ENCODE peak calls at places on chromosomes 12 and 14, in four cellular contexts. One of them, this sample, is unnamed.

GRCh38 chr12:114812858-114813761 is 129.1 kb upstream of the TBX3 start:
- DNase-seq in glutamatergic neuron: no peak
- DNase-seq in lower lobe of right lung: no peak
- DNase-seq in fibroblast of villous mesenchyme: peak
- DNase-seq in this sample: no peak

GRCh38 chr12:94073441-94074051 is 74.8 kb upstream of the PLXNC1 start:
- DNase-seq in glutamatergic neuron: peak
- DNase-seq in lower lobe of right lung: no peak
- DNase-seq in fibroblast of villous mesenchyme: no peak
- DNase-seq in this sample: no peak

GRCh38 chr12:52413787-52414345 is 7.7 kb upstream of the KRT82 start:
- DNase-seq in glutamatergic neuron: no peak
- DNase-seq in lower lobe of right lung: no peak
- DNase-seq in fibroblast of villous mesenchyme: no peak
- DNase-seq in this sample: no peak

GRCh38 chr12:113867258-113867657 is 98.9 kb downstream of the RBM19 start:
- DNase-seq in glutamatergic neuron: peak
- DNase-seq in lower lobe of right lung: no peak
- DNase-seq in fibroblast of villous mesenchyme: peak
- DNase-seq in this sample: peak

GRCh38 chr12:111570090-111570961 is 28.8 kb downstream of the ATXN2 start:
- DNase-seq in glutamatergic neuron: no peak
- DNase-seq in lower lobe of right lung: no peak
- DNase-seq in fibroblast of villous mesenchyme: peak
- DNase-seq in this sample: no peak

GRCh38 chr14:34363733-34364134 is 98.3 kb downstream of the SPTSSA start:
- DNase-seq in glutamatergic neuron: no peak
- DNase-seq in lower lobe of right lung: no peak
- DNase-seq in fibroblast of villous mesenchyme: peak
- DNase-seq in this sample: no peak

GRCh38 chr12:6849976-6850560 is 1.0 kb downstream of the CDCA3 start:
- DNase-seq in glutamatergic neuron: no peak
- DNase-seq in lower lobe of right lung: no peak
- DNase-seq in fibroblast of villous mesenchyme: no peak
- DNase-seq in this sample: no peak

GRCh38 chr12:50302686-50303085 is 19.4 kb upstream of the LIMA1 start:
- DNase-seq in glutamatergic neuron: no peak
- DNase-seq in lower lobe of right lung: no peak
- DNase-seq in fibroblast of villous mesenchyme: peak
- DNase-seq in this sample: no peak

GRCh38 chr14:104247336-104248202 is 109.2 kb downstream of the KIF26A start:
- DNase-seq in glutamatergic neuron: no peak
- DNase-seq in lower lobe of right lung: peak
- DNase-seq in fibroblast of villous mesenchyme: no peak
- DNase-seq in this sample: no peak

GRCh38 chr14:71931492-71932228 is 569 bp upstream of the RGS6 start:
- DNase-seq in glutamatergic neuron: peak
- DNase-seq in lower lobe of right lung: peak
- DNase-seq in fibroblast of villous mesenchyme: no peak
- DNase-seq in this sample: peak

GRCh38 chr12:120758798-120759590 is 33.4 kb downstream of the ACADS start:
- DNase-seq in glutamatergic neuron: no peak
- DNase-seq in lower lobe of right lung: no peak
- DNase-seq in fibroblast of villous mesenchyme: no peak
- DNase-seq in this sample: no peak

GRCh38 chr14:24058260-24058950 is 6.6 kb downstream of the CARMIL3 start:
- DNase-seq in glutamatergic neuron: peak
- DNase-seq in lower lobe of right lung: no peak
- DNase-seq in fibroblast of villous mesenchyme: peak
- DNase-seq in this sample: peak

GRCh38 chr12:19299765-19300164 is 139.5 kb upstream of the AEBP2 start:
- DNase-seq in glutamatergic neuron: no peak
- DNase-seq in lower lobe of right lung: no peak
- DNase-seq in fibroblast of villous mesenchyme: peak
- DNase-seq in this sample: no peak

GRCh38 chr12:108570743-108571603 is 8.6 kb downstream of the ISCU start:
- DNase-seq in glutamatergic neuron: no peak
- DNase-seq in lower lobe of right lung: no peak
- DNase-seq in fibroblast of villous mesenchyme: peak
- DNase-seq in this sample: no peak

GRCh38 chr14:22739423-22739822 is 27.1 kb upstream of the OXA1L start:
- DNase-seq in glutamatergic neuron: no peak
- DNase-seq in lower lobe of right lung: no peak
- DNase-seq in fibroblast of villous mesenchyme: no peak
- DNase-seq in this sample: no peak

GRCh38 chr12:79127268-79127895 is 262.8 kb downstream of the SYT1 start:
- DNase-seq in glutamatergic neuron: no peak
- DNase-seq in lower lobe of right lung: no peak
- DNase-seq in fibroblast of villous mesenchyme: peak
- DNase-seq in this sample: no peak

GRCh38 chr12:70849265-70849960 is 71.1 kb downstream of the PTPRR start:
- DNase-seq in glutamatergic neuron: no peak
- DNase-seq in lower lobe of right lung: no peak
- DNase-seq in fibroblast of villous mesenchyme: peak
- DNase-seq in this sample: no peak

GRCh38 chr12:54680374-54680773 is 32.2 kb upstream of the DCD start:
- DNase-seq in glutamatergic neuron: peak
- DNase-seq in lower lobe of right lung: no peak
- DNase-seq in fibroblast of villous mesenchyme: no peak
- DNase-seq in this sample: peak

GRCh38 chr14:56514663-56515371 is 64.8 kb upstream of the TMEM260 start:
- DNase-seq in glutamatergic neuron: no peak
- DNase-seq in lower lobe of right lung: no peak
- DNase-seq in fibroblast of villous mesenchyme: peak
- DNase-seq in this sample: no peak

GRCh38 chr14:100901391-100902183 is 1.9 kb downstream of the RTL1 start:
- DNase-seq in glutamatergic neuron: peak
- DNase-seq in lower lobe of right lung: peak
- DNase-seq in fibroblast of villous mesenchyme: no peak
- DNase-seq in this sample: no peak

GRCh38 chr14:90600619-90601018 is 203.8 kb downstream of the CALM1 start:
- DNase-seq in glutamatergic neuron: peak
- DNase-seq in lower lobe of right lung: no peak
- DNase-seq in fibroblast of villous mesenchyme: no peak
- DNase-seq in this sample: no peak

GRCh38 chr12:20220339-20220738 is 148.0 kb upstream of the PDE3A start:
- DNase-seq in glutamatergic neuron: no peak
- DNase-seq in lower lobe of right lung: no peak
- DNase-seq in fibroblast of villous mesenchyme: peak
- DNase-seq in this sample: no peak

GRCh38 chr12:62799126-62799736 is 135.7 kb downstream of the PPM1H start:
- DNase-seq in glutamatergic neuron: peak
- DNase-seq in lower lobe of right lung: no peak
- DNase-seq in fibroblast of villous mesenchyme: peak
- DNase-seq in this sample: peak

GRCh38 chr14:74314576-74314975 is 11.8 kb upstream of the ABCD4 start:
- DNase-seq in glutamatergic neuron: no peak
- DNase-seq in lower lobe of right lung: no peak
- DNase-seq in fibroblast of villous mesenchyme: no peak
- DNase-seq in this sample: no peak

GRCh38 chr14:75800792-75801191 is 139.7 kb downstream of the TTLL5 start:
- DNase-seq in glutamatergic neuron: no peak
- DNase-seq in lower lobe of right lung: no peak
- DNase-seq in fibroblast of villous mesenchyme: no peak
- DNase-seq in this sample: no peak

GRCh38 chr12:75481774-75482173 is 1.2 kb downstream of the GLIPR1 start:
- DNase-seq in glutamatergic neuron: no peak
- DNase-seq in lower lobe of right lung: no peak
- DNase-seq in fibroblast of villous mesenchyme: peak
- DNase-seq in this sample: no peak

GRCh38 chr12:67239061-67239460 is 30.1 kb upstream of the CAND1 start:
- DNase-seq in glutamatergic neuron: no peak
- DNase-seq in lower lobe of right lung: no peak
- DNase-seq in fibroblast of villous mesenchyme: no peak
- DNase-seq in this sample: no peak

GRCh38 chr12:95322335-95322734 is 104.7 kb downstream of the VEZT start:
- DNase-seq in glutamatergic neuron: no peak
- DNase-seq in lower lobe of right lung: no peak
- DNase-seq in fibroblast of villous mesenchyme: peak
- DNase-seq in this sample: no peak

GRCh38 chr14:54901380-54902142 is 1.1 kb downstream of the GCH1 start:
- DNase-seq in glutamatergic neuron: no peak
- DNase-seq in lower lobe of right lung: no peak
- DNase-seq in fibroblast of villous mesenchyme: no peak
- DNase-seq in this sample: no peak

GRCh38 chr12:92648242-92649031 is 54.4 kb upstream of the PLEKHG7 start:
- DNase-seq in glutamatergic neuron: no peak
- DNase-seq in lower lobe of right lung: no peak
- DNase-seq in fibroblast of villous mesenchyme: no peak
- DNase-seq in this sample: no peak

GRCh38 chr14:32711103-32711680 is 227.5 kb upstream of the NPAS3 start:
- DNase-seq in glutamatergic neuron: no peak
- DNase-seq in lower lobe of right lung: no peak
- DNase-seq in fibroblast of villous mesenchyme: peak
- DNase-seq in this sample: peak

DNA sequence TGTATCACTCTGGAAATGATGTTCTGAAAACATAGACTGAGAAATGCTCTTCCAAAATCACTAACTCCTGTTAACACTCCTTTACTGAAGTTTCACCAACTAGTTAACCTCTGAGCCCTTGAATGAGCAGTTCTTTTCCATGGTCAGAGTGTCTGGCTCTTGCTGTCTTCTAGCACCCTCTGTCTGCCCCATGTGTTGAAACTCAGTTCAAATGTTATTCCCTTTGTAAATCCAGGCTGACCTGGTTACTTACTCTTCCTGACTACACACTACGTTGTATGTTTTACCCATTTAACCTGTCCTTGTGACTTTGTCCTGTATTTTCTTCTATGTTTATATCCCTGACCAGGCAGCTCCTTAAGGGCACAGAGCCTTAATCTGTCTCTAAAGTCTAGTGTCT is 388.9 kb upstream of the RPL10L start:
- DNase-seq in glutamatergic neuron: no peak
- DNase-seq in lower lobe of right lung: no peak
- DNase-seq in fibroblast of villous mesenchyme: no peak
- DNase-seq in this sample: peak
- TF ChIP-seq CTCF in glutamatergic neuron: no peak
- TF ChIP-seq CTCF in lower lobe of right lung: peak
- TF ChIP-seq CTCF in fibroblast of villous mesenchyme: no peak
- TF ChIP-seq CTCF in this sample: no peak

DNA sequence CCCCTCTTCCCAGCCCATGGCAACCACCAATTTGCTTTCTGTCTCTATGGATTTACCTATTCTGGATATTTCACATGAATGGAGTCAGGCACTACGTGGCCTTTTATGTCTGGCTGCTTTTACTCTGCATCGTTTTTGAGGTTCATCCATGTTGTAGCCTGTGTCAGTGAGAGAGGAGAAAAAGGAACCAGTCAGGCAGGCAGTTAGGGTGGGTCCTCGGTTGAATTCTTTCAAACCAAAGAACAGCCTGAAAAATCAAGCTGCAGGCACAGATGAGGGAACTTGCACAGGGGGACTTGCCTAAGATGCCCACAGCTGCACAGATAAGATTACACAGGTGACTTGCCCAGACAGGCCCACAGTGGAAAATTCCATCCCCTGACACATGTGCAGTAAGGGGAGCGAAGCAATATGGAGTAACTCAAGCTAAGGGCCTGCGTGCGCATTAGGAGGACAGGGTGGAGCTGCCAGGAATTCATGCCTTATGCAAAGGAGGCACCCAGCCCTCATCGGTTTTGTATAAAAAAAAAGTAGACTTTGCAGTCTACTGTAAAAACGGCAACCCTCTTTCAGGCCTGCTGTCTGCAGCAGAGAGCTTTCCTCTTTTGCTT is 152.4 kb upstream of the RFLNA start:
- DNase-seq in glutamatergic neuron: no peak
- DNase-seq in lower lobe of right lung: no peak
- DNase-seq in fibroblast of villous mesenchyme: no peak
- DNase-seq in this sample: no peak
- TF ChIP-seq CTCF in glutamatergic neuron: no peak
- TF ChIP-seq CTCF in lower lobe of right lung: no peak
- TF ChIP-seq CTCF in fibroblast of villous mesenchyme: no peak
- TF ChIP-seq CTCF in this sample: no peak

DNA sequence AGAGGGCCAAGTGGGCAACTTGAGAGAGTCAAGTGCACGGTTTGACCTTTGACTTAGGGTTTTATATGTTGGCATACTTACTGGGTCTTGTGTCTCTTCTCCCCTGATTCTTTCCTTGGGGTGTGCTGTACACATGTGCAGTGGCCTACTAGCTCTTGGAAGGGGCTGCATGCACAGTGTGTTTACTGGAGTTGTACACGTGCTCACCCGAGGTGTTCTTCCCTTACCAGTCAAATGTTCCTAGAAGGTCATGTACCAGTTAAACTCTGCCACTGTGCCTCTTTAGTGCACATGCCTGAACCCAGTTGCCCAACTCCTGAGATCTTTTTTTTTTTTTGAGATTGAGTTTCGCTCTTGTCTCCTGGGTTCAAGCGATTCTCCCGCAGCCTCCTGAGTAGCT is 9.2 kb upstream of the DTD2 start:
- DNase-seq in glutamatergic neuron: no peak
- DNase-seq in lower lobe of right lung: no peak
- DNase-seq in fibroblast of villous mesenchyme: no peak
- DNase-seq in this sample: no peak
- TF ChIP-seq CTCF in glutamatergic neuron: no peak
- TF ChIP-seq CTCF in lower lobe of right lung: no peak
- TF ChIP-seq CTCF in fibroblast of villous mesenchyme: no peak
- TF ChIP-seq CTCF in this sample: no peak

GRCh38 chr12:77377116-77377515 is 311.7 kb upstream of the E2F7 start:
- DNase-seq in glutamatergic neuron: no peak
- DNase-seq in lower lobe of right lung: no peak
- DNase-seq in fibroblast of villous mesenchyme: peak
- DNase-seq in this sample: no peak

GRCh38 chr12:77384941-77385340 is 319.6 kb upstream of the E2F7 start:
- DNase-seq in glutamatergic neuron: no peak
- DNase-seq in lower lobe of right lung: no peak
- DNase-seq in fibroblast of villous mesenchyme: no peak
- DNase-seq in this sample: no peak

GRCh38 chr12:77387214-77387613 is 321.8 kb upstream of the E2F7 start:
- DNase-seq in glutamatergic neuron: no peak
- DNase-seq in lower lobe of right lung: no peak
- DNase-seq in fibroblast of villous mesenchyme: no peak
- DNase-seq in this sample: no peak

GRCh38 chr12:77377622-77378021 is 312.3 kb upstream of the E2F7 start:
- DNase-seq in glutamatergic neuron: no peak
- DNase-seq in lower lobe of right lung: no peak
- DNase-seq in fibroblast of villous mesenchyme: no peak
- DNase-seq in this sample: no peak

DNA sequence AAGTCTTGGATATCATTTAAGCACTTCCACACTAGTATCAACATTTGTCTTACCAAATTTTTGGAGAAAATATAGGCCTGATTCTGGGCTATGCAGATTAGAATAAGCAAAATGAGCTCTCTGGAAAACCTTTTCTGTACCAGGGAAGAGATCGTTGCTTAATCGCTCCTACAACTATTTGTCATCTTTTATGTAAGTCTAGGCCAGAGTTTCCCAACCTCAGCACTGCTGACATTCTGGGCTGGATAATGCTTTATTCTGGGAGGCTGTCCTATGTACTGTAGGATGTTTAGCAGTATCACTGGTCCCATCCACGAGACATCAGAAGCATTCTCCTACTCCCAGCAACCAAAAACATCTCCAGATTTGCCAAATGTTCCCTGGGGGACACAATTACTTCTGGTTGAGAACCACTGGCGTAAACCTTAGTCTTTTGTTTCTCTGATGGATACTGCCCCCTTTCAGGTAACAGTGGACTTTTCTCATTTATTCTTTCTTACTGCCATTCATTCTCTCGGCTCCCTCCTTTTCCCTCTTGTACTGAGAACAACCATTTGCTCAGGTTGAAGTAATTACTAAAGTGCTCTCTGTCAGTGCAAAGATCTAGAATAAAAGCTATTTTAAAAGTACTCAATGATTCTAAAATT is 316.9 kb upstream of the E2F7 start:
- DNase-seq in glutamatergic neuron: no peak
- DNase-seq in lower lobe of right lung: no peak
- DNase-seq in fibroblast of villous mesenchyme: no peak
- DNase-seq in this sample: no peak
- TF ChIP-seq CTCF in glutamatergic neuron: no peak
- TF ChIP-seq CTCF in lower lobe of right lung: no peak
- TF ChIP-seq CTCF in fibroblast of villous mesenchyme: no peak
- TF ChIP-seq CTCF in this sample: no peak